ENCODE peak calls at places on chromosomes 5 and 9, in four cellular contexts. One of them, this sample, is unnamed.

GRCh38 chr5:67921004-67921601 is 294.5 kb upstream of the PIK3R1 start:
- DNase-seq in HepG2: no peak
- DNase-seq in GM12878: no peak
- DNase-seq in H1: no peak
- DNase-seq in this sample: no peak

GRCh38 chr5:78360674-78361225 is 333 bp downstream of the SCAMP1 start:
- DNase-seq in GM12878: no peak
- DNase-seq in H1: no peak
- DNase-seq in HepG2: no peak
- DNase-seq in this sample: no peak

GRCh38 chr9:109182940-109183798 is 16.1 kb upstream of the FRRS1L start:
- DNase-seq in HepG2: peak; percentile 81
- DNase-seq in H1: no peak
- DNase-seq in GM12878: no peak
- DNase-seq in this sample: no peak

GRCh38 chr5:139133237-139133636 is 64.9 kb downstream of the SIL1 start:
- DNase-seq in HepG2: no peak
- DNase-seq in GM12878: no peak
- DNase-seq in H1: no peak
- DNase-seq in this sample: no peak

GRCh38 chr5:94807985-94808384 is 189.5 kb downstream of the SLF1 start:
- DNase-seq in H1: no peak
- DNase-seq in HepG2: no peak
- DNase-seq in GM12878: no peak
- DNase-seq in this sample: no peak

GRCh38 chr5:91957671-91958070 is 574.6 kb upstream of the ARRDC3 start:
- DNase-seq in GM12878: no peak
- DNase-seq in H1: no peak
- DNase-seq in HepG2: no peak
- DNase-seq in this sample: no peak

GRCh38 chr5:36944024-36944423 is 67.5 kb downstream of the NIPBL start:
- DNase-seq in H1: no peak
- DNase-seq in HepG2: no peak
- DNase-seq in GM12878: no peak
- DNase-seq in this sample: no peak

GRCh38 chr5:60435808-60436207 is 264.2 kb downstream of the DEPDC1B start:
- DNase-seq in H1: no peak
- DNase-seq in GM12878: no peak
- DNase-seq in HepG2: no peak
- DNase-seq in this sample: no peak

GRCh38 chr5:152181461-152181860 is 223.6 kb downstream of the NMUR2 start:
- DNase-seq in HepG2: no peak
- DNase-seq in H1: no peak
- DNase-seq in GM12878: no peak
- DNase-seq in this sample: no peak

GRCh38 chr9:87675466-87675865 is 50.5 kb upstream of the CTSL start:
- DNase-seq in HepG2: no peak
- DNase-seq in GM12878: no peak
- DNase-seq in H1: no peak
- DNase-seq in this sample: no peak

GRCh38 chr5:119168401-119168800 is 97.5 kb downstream of the DMXL1 start:
- DNase-seq in GM12878: no peak
- DNase-seq in HepG2: no peak
- DNase-seq in H1: no peak
- DNase-seq in this sample: no peak

GRCh38 chr9:78559449-78559885 is 262.5 kb downstream of the PSAT1 start:
- DNase-seq in H1: no peak
- DNase-seq in HepG2: no peak
- DNase-seq in GM12878: no peak
- DNase-seq in this sample: no peak

GRCh38 chr5:52864884-52865283 is 77.2 kb downstream of the ITGA1 start:
- DNase-seq in HepG2: peak; percentile 86
- DNase-seq in H1: no peak
- DNase-seq in GM12878: no peak
- DNase-seq in this sample: no peak

GRCh38 chr5:51033215-51033614 is 350.0 kb upstream of the ISL1 start:
- DNase-seq in HepG2: no peak
- DNase-seq in H1: no peak
- DNase-seq in GM12878: no peak
- DNase-seq in this sample: no peak

GRCh38 chr9:16871358-16872151 is 1.1 kb upstream of the BNC2 start:
- DNase-seq in HepG2: no peak
- DNase-seq in GM12878: no peak
- DNase-seq in H1: no peak
- DNase-seq in this sample: no peak

GRCh38 chr5:68086857-68087256 is 128.7 kb upstream of the PIK3R1 start:
- DNase-seq in H1: no peak
- DNase-seq in HepG2: no peak
- DNase-seq in GM12878: no peak
- DNase-seq in this sample: no peak

GRCh38 chr5:159156839-159157238 is 52.5 kb downstream of the RNF145 start:
- DNase-seq in H1: no peak
- DNase-seq in HepG2: peak; percentile 64
- DNase-seq in GM12878: peak; percentile 30
- DNase-seq in this sample: peak; percentile 43

GRCh38 chr9:35791321-35791921 is at the start of gene NPR2:
- DNase-seq in H1: no peak
- DNase-seq in GM12878: no peak
- DNase-seq in HepG2: no peak
- DNase-seq in this sample: no peak
- H3K4me3 ChIP-seq in H1: peak within 1 kb of the TSS; percentile 67
- H3K4me3 ChIP-seq in GM12878: no peak within 1 kb of the TSS
- H3K4me3 ChIP-seq in HepG2: no peak within 1 kb of the TSS
- H3K4me3 ChIP-seq in this sample: peak within 1 kb of the TSS; percentile 69

GRCh38 chr9:8887369-8887768 is 1087.8 kb upstream of the DMAC1 start:
- DNase-seq in GM12878: no peak
- DNase-seq in HepG2: no peak
- DNase-seq in H1: no peak
- DNase-seq in this sample: no peak
- H3K9ac ChIP-seq in GM12878: no peak overlapping the region
- H3K9ac ChIP-seq in HepG2: no peak overlapping the region
- H3K9ac ChIP-seq in H1: no peak overlapping the region
- H3K9ac ChIP-seq in this sample: no peak overlapping the region

GRCh38 chr9:127767405-127767804 is 11.1 kb downstream of the SH2D3C start:
- DNase-seq in HepG2: no peak
- DNase-seq in H1: no peak
- DNase-seq in GM12878: no peak
- DNase-seq in this sample: no peak

GRCh38 chr9:127767909-127768331 is 10.5 kb downstream of the SH2D3C start:
- DNase-seq in HepG2: no peak
- DNase-seq in H1: no peak
- DNase-seq in GM12878: no peak
- DNase-seq in this sample: no peak

GRCh38 chr9:127769985-127770904 is 8.2 kb downstream of the SH2D3C start:
- DNase-seq in H1: no peak
- DNase-seq in HepG2: no peak
- DNase-seq in GM12878: no peak
- DNase-seq in this sample: no peak

GRCh38 chr9:127769101-127769500 is 9.4 kb downstream of the SH2D3C start:
- DNase-seq in HepG2: no peak
- DNase-seq in GM12878: no peak
- DNase-seq in H1: no peak
- DNase-seq in this sample: no peak

DNA sequence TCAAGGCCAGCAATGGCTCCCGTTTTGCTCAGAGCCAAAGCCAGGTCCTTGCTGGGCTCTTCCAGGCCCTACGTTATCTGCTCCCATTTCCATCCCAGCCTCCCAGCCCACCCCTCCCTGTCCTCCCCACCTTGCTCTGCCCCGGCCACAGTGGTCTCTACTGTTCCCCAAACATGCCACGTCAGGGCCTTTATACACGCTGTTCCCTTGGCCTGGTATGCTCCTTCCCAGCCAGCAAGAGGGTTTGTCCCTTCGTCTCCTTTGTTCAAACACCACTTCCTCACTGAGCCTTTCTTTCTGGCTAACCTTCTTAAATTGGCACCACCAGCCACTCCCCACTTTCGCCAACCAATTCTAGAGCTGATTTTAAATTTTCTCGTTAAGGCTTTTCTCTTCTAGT is 9.8 kb downstream of the SH2D3C start:
- DNase-seq in H1: no peak
- DNase-seq in GM12878: no peak
- DNase-seq in HepG2: no peak
- DNase-seq in this sample: no peak
- TF ChIP-seq SUZ12 in H1: no peak
- TF ChIP-seq SUZ12 in GM12878: no peak
- TF ChIP-seq SUZ12 in HepG2: no peak
- TF ChIP-seq SUZ12 in this sample: no peak

DNA sequence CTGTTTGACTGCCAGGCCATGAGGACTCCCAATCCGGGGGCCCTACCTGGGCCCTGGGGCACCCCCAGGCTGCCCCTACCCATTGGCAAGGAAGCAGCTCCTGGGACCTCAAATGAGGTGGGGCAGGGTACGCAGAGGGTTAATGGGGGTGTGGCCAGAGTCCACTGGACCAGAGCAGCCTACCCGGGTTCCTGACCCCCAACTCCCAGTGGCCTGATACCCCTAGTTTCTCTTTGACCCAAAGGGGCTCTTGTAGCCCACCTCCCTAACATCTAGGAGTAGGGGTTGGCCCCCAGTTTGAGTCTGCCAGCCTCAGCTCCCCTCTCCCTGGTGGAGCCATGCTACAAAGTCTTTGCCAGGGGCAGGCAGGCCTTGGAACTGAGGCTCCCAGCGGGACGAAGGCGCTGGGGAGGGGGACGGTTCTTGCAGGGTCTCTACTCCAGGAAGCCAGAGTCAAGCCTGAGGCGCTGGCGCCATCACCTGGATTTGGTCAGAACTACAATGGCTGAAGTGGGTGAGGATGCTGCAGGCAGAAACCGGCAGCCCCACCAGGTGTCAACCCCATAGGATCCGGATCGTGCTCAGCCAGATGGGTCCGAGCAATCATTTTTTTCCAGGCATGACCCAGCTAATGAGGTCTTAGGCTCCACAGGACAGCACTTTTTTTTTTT is 8.4 kb upstream of the CERCAM start:
- DNase-seq in GM12878: no peak
- DNase-seq in H1: peak; percentile 87
- DNase-seq in HepG2: peak; percentile 58
- DNase-seq in this sample: peak; percentile 89
- H3K4me3 ChIP-seq in GM12878: no peak overlapping the region
- H3K4me3 ChIP-seq in H1: peak overlapping the region; percentile 31
- H3K4me3 ChIP-seq in HepG2: no peak overlapping the region
- H3K4me3 ChIP-seq in this sample: no peak overlapping the region

GRCh38 chr5:140347382-140347781 is 979 bp upstream of the HBEGF start:
- DNase-seq in HepG2: no peak
- DNase-seq in GM12878: no peak
- DNase-seq in H1: no peak
- DNase-seq in this sample: no peak

GRCh38 chr5:140344683-140345423 is 1.6 kb downstream of the HBEGF start:
- DNase-seq in GM12878: no peak
- DNase-seq in HepG2: no peak
- DNase-seq in H1: no peak
- DNase-seq in this sample: no peak

GRCh38 chr5:140348104-140348503 is 1.7 kb upstream of the HBEGF start:
- DNase-seq in GM12878: no peak
- DNase-seq in H1: no peak
- DNase-seq in HepG2: no peak
- DNase-seq in this sample: no peak

GRCh38 chr5:140346348-140347221 is at the start of gene HBEGF:
- DNase-seq in GM12878: no peak
- DNase-seq in HepG2: peak; percentile 63
- DNase-seq in H1: peak; percentile 78
- DNase-seq in this sample: peak; percentile 78

GRCh38 chr5:140345919-140346347 is 470 bp downstream of the HBEGF start:
- DNase-seq in H1: no peak
- DNase-seq in GM12878: no peak
- DNase-seq in HepG2: peak; percentile 35
- DNase-seq in this sample: no peak
- H3K9ac ChIP-seq in H1: peak overlapping the region; percentile 14
- H3K9ac ChIP-seq in GM12878: no peak overlapping the region
- H3K9ac ChIP-seq in HepG2: peak overlapping the region; percentile 71
- H3K9ac ChIP-seq in this sample: peak overlapping the region; percentile 74

DNA sequence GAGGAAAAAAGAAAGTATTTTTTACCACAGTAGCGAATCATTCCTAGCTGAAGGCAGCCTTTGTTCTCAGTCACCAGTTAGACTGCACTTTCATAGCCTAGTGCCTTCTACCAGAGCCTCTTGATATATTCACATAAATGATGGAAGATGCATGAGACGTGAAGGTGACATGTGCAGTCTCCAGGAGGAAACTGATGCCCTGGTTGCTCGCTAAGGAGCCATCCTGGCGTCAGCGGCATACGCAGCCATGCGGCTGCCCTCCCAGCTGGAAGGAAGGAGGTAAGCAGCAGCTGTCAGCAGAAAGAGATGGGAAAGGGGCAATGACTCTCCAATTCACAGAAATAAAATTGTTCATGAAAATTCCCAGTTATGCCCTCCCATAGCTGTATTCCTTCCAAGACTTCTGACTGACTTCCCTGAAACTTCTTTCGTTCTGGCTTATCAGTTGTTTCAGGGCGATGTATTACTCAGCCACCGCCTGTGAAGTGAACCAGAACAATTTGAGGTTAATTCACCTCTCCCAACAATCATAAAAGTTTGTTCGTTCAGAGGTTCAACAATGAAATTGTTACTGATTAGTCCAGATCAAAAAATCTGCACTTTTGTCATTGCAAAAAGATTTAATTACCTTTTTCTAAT is 331.2 kb downstream of the NR2F1-AS1 start:
- DNase-seq in HepG2: no peak
- DNase-seq in GM12878: no peak
- DNase-seq in H1: no peak
- DNase-seq in this sample: no peak
- TF ChIP-seq SUZ12 in HepG2: no peak
- TF ChIP-seq SUZ12 in GM12878: no peak
- TF ChIP-seq SUZ12 in H1: no peak
- TF ChIP-seq SUZ12 in this sample: no peak

GRCh38 chr5:56827043-56827442 is 11.7 kb downstream of the MAP3K1 start:
- DNase-seq in HepG2: peak; percentile 56
- DNase-seq in H1: no peak
- DNase-seq in GM12878: no peak
- DNase-seq in this sample: no peak

GRCh38 chr5:56819027-56819881 is 3.9 kb downstream of the MAP3K1 start:
- DNase-seq in H1: no peak
- DNase-seq in HepG2: no peak
- DNase-seq in GM12878: no peak
- DNase-seq in this sample: no peak

GRCh38 chr5:56825222-56825824 is 10.0 kb downstream of the MAP3K1 start:
- DNase-seq in HepG2: no peak
- DNase-seq in H1: no peak
- DNase-seq in GM12878: no peak
- DNase-seq in this sample: no peak

GRCh38 chr5:56824019-56824418 is 8.7 kb downstream of the MAP3K1 start:
- DNase-seq in HepG2: no peak
- DNase-seq in H1: no peak
- DNase-seq in GM12878: no peak
- DNase-seq in this sample: no peak

GRCh38 chr5:56822961-56823360 is 7.6 kb downstream of the MAP3K1 start:
- DNase-seq in HepG2: no peak
- DNase-seq in GM12878: no peak
- DNase-seq in H1: no peak
- DNase-seq in this sample: no peak
- H3K4me3 ChIP-seq in HepG2: no peak overlapping the region
- H3K4me3 ChIP-seq in GM12878: no peak overlapping the region
- H3K4me3 ChIP-seq in H1: no peak overlapping the region
- H3K4me3 ChIP-seq in this sample: no peak overlapping the region

This sample was measured in NT2/D1.